ENCODE peak calls at places on chromosomes 1 and 21, in eight cellular contexts. E is Panc1; U is H9; Y is cardiac muscle cell; C is ovary; G is thyroid gland; M is SJSA1; A is CD8-positive, alpha-beta T cell. R is an unnamed sample.

GRCh38 chr1:7761103-7761502 is 10.0 kb upstream of the VAMP3 start:
- DNase-seq in E (no peak), U (no peak), Y (no peak), C (no peak), G (no peak), M (no peak), A (no peak), R (no peak)

GRCh38 chr21:29601072-29601471 is 302.4 kb downstream of the BACH1 start:
- DNase-seq in E (no peak), U (no peak), Y (no peak), C (no peak), G (no peak), M (no peak), A (no peak), R (no peak)

GRCh38 chr1:48882020-48882419 is 105.3 kb upstream of the BEND5 start:
- DNase-seq in E (no peak), U (no peak), Y (no peak), C (no peak), G (no peak), M (no peak), A (no peak), R (no peak)

GRCh38 chr1:6491480-6491962 is at the start of gene PLEKHG5:
- DNase-seq in E (no peak), U (peak; percentile 71), Y (peak; percentile 41), C (no peak), G (no peak), M (peak; percentile 72), A (no peak), R (no peak)

GRCh38 chr1:3315991-3316943 is 138.2 kb upstream of the ARHGEF16 start:
- DNase-seq in E (peak; percentile 45), U (no peak), Y (no peak), C (no peak), G (no peak), M (no peak), A (no peak), R (peak; percentile 34)

GRCh38 chr1:45999507-45999906 is 132.9 kb downstream of the PIK3R3 start:
- DNase-seq in E (no peak), U (no peak), Y (no peak), C (no peak), G (no peak), M (no peak), A (no peak), R (no peak)

GRCh38 chr1:210233216-210233494 is 559 bp downstream of the SERTAD4 start:
- DNase-seq in E (no peak), U (no peak), Y (peak; percentile 24), C (peak; percentile 52), G (no peak), M (peak; percentile 54), A (no peak), R (no peak)

GRCh38 chr1:30722175-30722537 is 1.2 kb downstream of the MATN1 start:
- DNase-seq in E (no peak), U (no peak), Y (no peak), C (peak; percentile 53), G (peak; percentile 96), M (no peak), A (no peak), R (peak; percentile 58)

GRCh38 chr1:49351744-49352143 is 575.1 kb upstream of the BEND5 start:
- DNase-seq in E (no peak), U (no peak), Y (no peak), C (no peak), G (no peak), M (no peak), A (no peak), R (no peak)

GRCh38 chr1:150613061-150613920 is 16.1 kb downstream of the ENSA start:
- DNase-seq in E (peak; percentile 88), U (no peak), Y (peak; percentile 87), C (no peak), G (no peak), M (peak; percentile 75), A (peak; percentile 56), R (no peak)

GRCh38 chr1:82646336-82646735 is 845.6 kb downstream of the ADGRL2 start:
- DNase-seq in E (no peak), U (no peak), Y (no peak), C (no peak), G (no peak), M (no peak), A (no peak), R (no peak)

GRCh38 chr1:217205578-217205977 is 425.3 kb downstream of the GPATCH2 start:
- DNase-seq in E (no peak), U (no peak), Y (no peak), C (no peak), G (no peak), M (no peak), A (no peak), R (no peak)

GRCh38 chr1:23401313-23401712 is 23.2 kb downstream of the TCEA3 start:
- DNase-seq in E (no peak), U (no peak), Y (no peak), C (no peak), G (no peak), M (no peak), A (no peak), R (no peak)

GRCh38 chr1:23403038-23403336 is 21.6 kb downstream of the TCEA3 start:
- DNase-seq in E (peak; percentile 48), U (no peak), Y (peak; percentile 63), C (no peak), G (no peak), M (peak; percentile 89), A (no peak), R (no peak)

GRCh38 chr1:23403735-23404486 is 20.6 kb downstream of the TCEA3 start:
- DNase-seq in E (peak; percentile 77), U (peak; percentile 91), Y (peak; percentile 95), C (peak; percentile 90), G (peak; percentile 99), M (peak; percentile 96), A (peak; percentile 86), R (peak; percentile 83)

GRCh38 chr1:23402286-23403037 is 22.1 kb downstream of the TCEA3 start:
- DNase-seq in E (no peak), U (no peak), Y (no peak), C (no peak), G (no peak), M (peak; percentile 81), A (no peak), R (no peak)

DNA sequence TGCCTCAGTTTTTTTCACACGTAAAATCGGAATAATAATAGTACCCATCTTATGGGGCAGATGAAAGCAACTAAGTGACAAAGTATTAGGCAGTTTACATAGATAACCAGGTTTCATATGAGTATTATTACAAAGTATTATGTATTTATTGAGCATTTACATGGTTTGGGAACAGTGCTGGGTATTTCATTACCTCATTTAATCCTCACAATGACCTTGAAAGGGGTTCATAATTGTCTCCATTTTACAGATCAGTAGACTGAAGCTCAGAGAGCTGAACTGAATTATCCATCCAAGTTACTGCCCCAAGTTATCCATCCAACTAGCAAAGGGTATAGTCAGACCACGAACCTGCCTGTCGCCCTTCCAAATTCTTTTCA is 21.2 kb downstream of the TCEA3 start:
- DNase-seq in E (no peak), U (no peak), Y (no peak), C (no peak), G (no peak), M (no peak), A (no peak), R (no peak)
- H3K27ac ChIP-seq in E (peak overlapping the region; percentile 95), U (no peak overlapping the region), Y (peak overlapping the region; percentile 77), C (no peak overlapping the region), G (peak overlapping the region; percentile 69), M (peak overlapping the region; percentile 98), A (no peak overlapping the region), R (peak overlapping the region; percentile 19)

GRCh38 chr1:21319447-21320407 is 29.5 kb upstream of the ECE1 start:
- DNase-seq in E (no peak), U (no peak), Y (no peak), C (peak; percentile 67), G (peak; percentile 78), M (peak; percentile 47), A (no peak), R (peak; percentile 81)
- H3K4me1 ChIP-seq in E (peaks cover 67% of the 10 kb centered on the region), U (peaks cover 23% of the 10 kb centered on the region), Y (peaks cover 70% of the 10 kb centered on the region), C (peaks cover 53% of the 10 kb centered on the region), G (peaks cover 96% of the 10 kb centered on the region), M (peaks cover 61% of the 10 kb centered on the region), A (peaks cover 29% of the 10 kb centered on the region), R (peaks cover 52% of the 10 kb centered on the region)

DNA sequence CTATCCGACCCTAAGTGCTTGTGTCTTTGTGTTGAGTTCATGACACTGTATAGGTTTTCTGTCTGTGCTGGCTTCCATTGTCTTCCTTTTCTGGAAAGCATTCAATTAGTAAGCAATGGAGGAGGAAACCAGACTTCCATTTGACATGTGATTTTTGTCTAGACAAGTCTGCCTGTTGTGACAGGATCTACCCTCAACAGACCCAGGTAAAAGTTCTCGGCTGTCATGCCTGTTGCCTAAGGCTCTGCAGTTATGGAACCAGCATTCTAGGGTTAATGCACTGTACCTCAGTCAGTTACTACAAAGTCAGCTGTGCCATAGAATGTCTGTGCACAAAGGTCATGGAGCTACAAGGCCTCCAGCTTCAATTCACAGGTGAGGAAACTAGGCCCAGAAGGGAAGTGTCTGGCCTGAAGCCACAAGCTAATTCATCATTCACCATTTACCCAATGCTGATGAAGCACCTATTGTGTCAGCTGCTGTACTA is 72.4 kb downstream of the PLPP3 start:
- DNase-seq in E (no peak), U (no peak), Y (no peak), C (no peak), G (no peak), M (no peak), A (no peak), R (no peak)
- H3K27ac ChIP-seq in E (no peak overlapping the region), U (no peak overlapping the region), Y (no peak overlapping the region), C (no peak overlapping the region), G (peak overlapping the region; percentile 62), M (no peak overlapping the region), A (no peak overlapping the region), R (peak overlapping the region; percentile 10)

GRCh38 chr1:246579818-246580217 is 13.6 kb downstream of the CNST start:
- DNase-seq in E (no peak), U (no peak), Y (peak; percentile 63), C (no peak), G (no peak), M (no peak), A (no peak), R (no peak)

GRCh38 chr1:246577720-246578106 is 11.5 kb downstream of the CNST start:
- DNase-seq in E (no peak), U (no peak), Y (no peak), C (no peak), G (no peak), M (no peak), A (no peak), R (no peak)

GRCh38 chr1:246583056-246583440 is 16.8 kb downstream of the CNST start:
- DNase-seq in E (no peak), U (no peak), Y (no peak), C (no peak), G (no peak), M (peak; percentile 42), A (no peak), R (no peak)

GRCh38 chr1:246582301-246583055 is 16.2 kb downstream of the CNST start:
- DNase-seq in E (no peak), U (no peak), Y (no peak), C (no peak), G (no peak), M (no peak), A (no peak), R (no peak)

DNA sequence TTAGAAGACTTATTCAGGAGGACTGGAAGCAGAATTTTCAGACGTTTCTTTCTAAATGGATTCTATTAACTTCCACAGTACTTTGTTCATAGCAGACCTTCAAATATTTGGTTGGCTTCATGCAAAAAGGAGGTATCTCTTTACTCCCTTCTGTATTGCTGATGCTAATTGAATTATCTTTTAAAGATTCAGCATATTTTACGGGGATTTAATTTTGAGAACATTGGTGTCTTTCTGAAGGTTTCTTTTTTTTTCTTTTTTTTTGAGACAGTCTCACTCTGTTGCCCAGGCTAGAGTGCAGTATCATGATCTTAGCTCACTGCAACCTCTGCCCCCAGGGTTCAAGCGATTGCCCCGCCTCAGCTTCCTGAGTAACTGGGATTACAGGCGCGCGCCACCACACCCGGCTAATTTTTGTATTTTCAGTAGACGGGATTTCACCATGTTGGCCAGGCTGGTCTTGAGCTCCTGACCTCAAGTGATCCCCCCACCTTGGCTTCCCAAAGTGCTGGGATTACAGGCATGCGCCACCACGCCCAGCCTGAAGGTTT is 14.3 kb downstream of the CNST start:
- DNase-seq in E (no peak), U (no peak), Y (no peak), C (no peak), G (no peak), M (no peak), A (no peak), R (no peak)
- H3K4me1 ChIP-seq in E (peaks cover 20% of the 10 kb centered on the region), U (no peaks in the 10 kb centered on the region), Y (peaks cover 41% of the 10 kb centered on the region), C (peaks cover 27% of the 10 kb centered on the region), G (peaks cover 58% of the 10 kb centered on the region), M (peaks cover 34% of the 10 kb centered on the region), A (peaks cover 52% of the 10 kb centered on the region), R (peaks cover 25% of the 10 kb centered on the region)